ENCODE peak calls at places on chromosomes 6 and 20, in four cellular contexts. D, J, N and L are unnamed samples.

GRCh38 chr20:31452575-31452974 is 12.1 kb downstream of the DEFB123 start:
- DNase-seq in J (no peak), N (no peak), D (no peak), L (no peak)

GRCh38 chr20:22768779-22769178 is 184.4 kb upstream of the FOXA2 start:
- DNase-seq in N (no peak), J (no peak), D (no peak), L (no peak)

GRCh38 chr6:70166088-70166958 is 136.6 kb downstream of the COL9A1 start:
- DNase-seq in N (no peak), D (no peak), J (peak), L (peak)

GRCh38 chr20:2890743-2891142 is 17.5 kb downstream of the PTPRA start:
- DNase-seq in J (no peak), D (no peak), N (no peak), L (no peak)

GRCh38 chr6:7727951-7728854 is 2.3 kb downstream of the BMP6 start:
- DNase-seq in D (no peak), J (no peak), N (no peak), L (no peak)

GRCh38 chr20:52785678-52786077 is 186.5 kb upstream of the TSHZ2 start:
- DNase-seq in D (no peak), N (no peak), J (no peak), L (no peak)

GRCh38 chr20:5781798-5782750 is 31.9 kb downstream of the SHLD1 start:
- DNase-seq in J (no peak), D (no peak), N (peak), L (no peak)

GRCh38 chr6:111850288-111850937 is 22.8 kb downstream of the FYN start:
- DNase-seq in J (no peak), D (no peak), N (no peak), L (no peak)

GRCh38 chr6:88860310-88860709 is 103.1 kb downstream of the RNGTT start:
- DNase-seq in D (no peak), J (no peak), N (no peak), L (no peak)

GRCh38 chr6:170203212-170203611 is 87.7 kb downstream of the DLL1 start:
- DNase-seq in J (no peak), D (no peak), N (no peak), L (no peak)

GRCh38 chr6:24126586-24127192 is 674 bp downstream of the NRSN1 start:
- DNase-seq in D (no peak), N (no peak), J (no peak), L (peak)

GRCh38 chr6:30690403-30691207 is at the start of gene NRM:
- DNase-seq in N (peak), J (peak), D (no peak), L (peak)
- TF ChIP-seq POLR2A in N (no peak), J (peak), D (peak), L (peak)

GRCh38 chr6:87551799-87552198 is 38.0 kb downstream of the RARS2 start:
- DNase-seq in N (no peak), J (no peak), D (no peak), L (no peak)

GRCh38 chr6:87558446-87558845 is 31.3 kb downstream of the RARS2 start:
- DNase-seq in D (no peak), J (no peak), N (no peak), L (no peak)

GRCh38 chr6:87561012-87561411 is 28.8 kb downstream of the RARS2 start:
- DNase-seq in N (no peak), D (no peak), J (no peak), L (no peak)

GRCh38 chr6:87553159-87553765 is 36.5 kb downstream of the RARS2 start:
- DNase-seq in D (no peak), J (no peak), N (no peak), L (no peak)

DNA sequence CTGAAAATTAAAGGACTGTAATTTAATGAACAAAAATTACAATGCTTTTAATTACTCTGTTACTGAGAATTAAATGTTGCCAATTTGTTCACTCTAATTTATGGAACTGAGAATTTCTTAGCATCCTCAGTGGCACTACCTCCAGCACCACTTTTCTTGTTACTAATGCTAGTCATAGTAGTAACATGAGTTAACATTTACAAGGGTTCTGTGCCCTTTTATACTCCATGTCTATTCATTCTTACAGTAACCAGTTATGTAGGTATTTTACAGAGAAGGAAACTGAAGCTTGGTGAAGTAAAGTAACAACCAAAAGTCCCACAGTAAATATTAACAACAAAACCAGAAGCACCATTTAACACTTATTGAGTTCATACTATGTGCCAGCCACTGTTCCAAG is 34.3 kb downstream of the RARS2 start:
- DNase-seq in D (no peak), N (no peak), J (no peak), L (no peak)
- TF ChIP-seq POLR2A in D (no peak), N (no peak), J (no peak), L (no peak)

GRCh38 chr6:44651604-44652003 is 264.1 kb downstream of the CDC5L start:
- DNase-seq in D (no peak), N (no peak), J (no peak), L (no peak)
- TF ChIP-seq POLR2A in D (no peak), N (no peak), J (no peak), L (no peak)

GRCh38 chr20:44491635-44492395 is 16.1 kb downstream of the TTPAL start:
- DNase-seq in N (no peak), D (no peak), J (no peak), L (no peak)
- TF ChIP-seq POLR2A in N (no peak), D (no peak), J (no peak), L (no peak)

GRCh38 chr6:31733734-31734133 is 2.6 kb downstream of the CLIC1 start:
- DNase-seq in D (no peak), J (no peak), N (no peak), L (no peak)
- TF ChIP-seq POLR2A in D (no peak), J (no peak), N (no peak), L (no peak)

GRCh38 chr20:19889011-19889953 is 127.9 kb upstream of the NAA20 start:
- DNase-seq in N (peak), D (no peak), J (no peak), L (peak)
- TF ChIP-seq POLR2A in N (no peak), D (no peak), J (no peak), L (no peak)

DNA sequence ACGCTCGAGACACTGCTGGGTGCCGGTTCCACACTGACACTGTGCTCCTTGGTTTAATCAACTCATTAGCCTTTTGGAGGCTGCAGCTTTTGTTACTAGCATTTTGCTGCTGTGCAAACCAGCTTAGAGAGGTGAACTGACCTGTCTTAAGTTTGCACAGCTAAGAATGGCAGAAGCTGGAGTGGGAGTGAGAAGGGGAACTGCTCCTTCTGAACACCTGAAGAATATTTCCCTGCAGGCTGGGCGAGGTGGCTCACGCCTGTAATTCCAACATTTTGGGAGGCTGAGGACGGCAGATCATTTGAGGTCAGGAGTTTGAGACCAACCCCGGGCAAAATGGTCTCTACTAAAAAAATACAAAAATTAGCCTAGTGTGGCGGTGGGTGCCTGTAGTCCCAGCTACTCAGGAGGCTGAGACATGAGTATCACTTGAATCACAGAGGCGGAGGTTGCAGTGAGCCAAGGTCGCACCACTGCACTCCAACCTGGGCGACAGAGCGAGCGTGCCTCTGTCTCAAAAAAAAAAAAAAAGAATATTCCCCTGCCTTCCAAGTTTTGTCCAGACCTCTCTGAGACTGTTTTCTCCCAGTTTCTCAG is 5.0 kb downstream of the CEBPB start:
- DNase-seq in D (no peak), J (peak), N (no peak), L (no peak)
- TF ChIP-seq POLR2A in D (no peak), J (no peak), N (no peak), L (no peak)